ENCODE peak calls at places on chromosomes 12 and 14, in four cellular contexts. K, N, Q and O are unnamed samples.

GRCh38 chr14:77965919-77966435 is 166.1 kb downstream of the ADCK1 start:
- DNase-seq in K (peak; percentile 42), N (peak; percentile 70), Q (peak; percentile 67), O (peak; percentile 40)

GRCh38 chr12:131525795-131526508 is 184.9 kb upstream of the SFSWAP start:
- DNase-seq in K (no peak), N (no peak), Q (no peak), O (no peak)

GRCh38 chr14:105091335-105092123 is 26.3 kb upstream of the GPR132 start:
- DNase-seq in K (peak; percentile 38), N (peak; percentile 21), Q (no peak), O (no peak)

GRCh38 chr12:123369209-123369608 is 4.6 kb upstream of the SBNO1 start:
- DNase-seq in K (no peak), N (no peak), Q (no peak), O (no peak)

GRCh38 chr12:5177731-5178130 is 134.1 kb downstream of the KCNA5 start:
- DNase-seq in K (no peak), N (no peak), Q (no peak), O (no peak)

GRCh38 chr14:54637829-54638446 is 71.0 kb downstream of the SAMD4A start:
- DNase-seq in K (peak; percentile 86), N (peak; percentile 8), Q (no peak), O (no peak)

GRCh38 chr12:47097276-47097896 is 17.6 kb upstream of the AMIGO2 start:
- DNase-seq in K (peak; percentile 38), N (no peak), Q (no peak), O (no peak)

GRCh38 chr12:57936513-57936883 is 4.9 kb upstream of the ATP23 start:
- DNase-seq in K (no peak), N (no peak), Q (no peak), O (no peak)

GRCh38 chr12:55743131-55743921 is 404 bp downstream of the GDF11 start:
- DNase-seq in K (peak; percentile 70), N (peak; percentile 84), Q (peak; percentile 78), O (peak; percentile 67)

GRCh38 chr14:104680056-104680805 is 9.2 kb upstream of the INF2 start:
- DNase-seq in K (peak; percentile 87), N (no peak), Q (no peak), O (no peak)

GRCh38 chr12:77946541-77947021 is 115.9 kb downstream of the NAV3 start:
- DNase-seq in K (peak; percentile 62), N (no peak), Q (no peak), O (no peak)

GRCh38 chr14:85607571-85608219 is 77.8 kb downstream of the FLRT2 start:
- DNase-seq in K (peak; percentile 90), N (no peak), Q (no peak), O (no peak)

GRCh38 chr12:65495233-65495632 is 216.8 kb downstream of the MSRB3 start:
- DNase-seq in K (peak; percentile 92), N (no peak), Q (no peak), O (no peak)

GRCh38 chr14:67285876-67286452 is 44.7 kb downstream of the PALS1 start:
- DNase-seq in K (peak; percentile 44), N (no peak), Q (no peak), O (no peak)

GRCh38 chr14:100820945-100821344 is 5.0 kb upstream of the MEG3 start:
- DNase-seq in K (no peak), N (no peak), Q (no peak), O (no peak)

GRCh38 chr14:94372021-94372605 is 16.3 kb downstream of the SERPINA1 start:
- DNase-seq in K (no peak), N (no peak), Q (no peak), O (no peak)

GRCh38 chr12:109027767-109028166 is 6.9 kb upstream of the SVOP start:
- DNase-seq in K (peak; percentile 6), N (no peak), Q (no peak), O (no peak)

GRCh38 chr12:116282371-116283286 is 5.1 kb upstream of the MED13L start:
- DNase-seq in K (no peak), N (no peak), Q (no peak), O (no peak)

GRCh38 chr14:105745433-105746123 is 219.2 kb downstream of the TMEM121 start:
- DNase-seq in K (no peak), N (no peak), Q (no peak), O (no peak)

GRCh38 chr14:63178912-63179311 is 25.3 kb upstream of the RHOJ start:
- DNase-seq in K (peak; percentile 99), N (no peak), Q (no peak), O (no peak)

GRCh38 chr14:90409209-90409730 is 12.4 kb downstream of the CALM1 start:
- DNase-seq in K (peak; percentile 99), N (no peak), Q (no peak), O (no peak)

GRCh38 chr14:103239751-103240150 is 94.3 kb upstream of the EIF5 start:
- DNase-seq in K (no peak), N (no peak), Q (no peak), O (no peak)

GRCh38 chr14:23478109-23478698 is 8.7 kb downstream of the NGDN start:
- DNase-seq in K (peak; percentile 63), N (peak; percentile 63), Q (peak; percentile 71), O (peak; percentile 81)

GRCh38 chr12:12319501-12320322 is 30.3 kb downstream of the MANSC1 start:
- DNase-seq in K (peak; percentile 39), N (peak; percentile 6), Q (no peak), O (no peak)

DNA sequence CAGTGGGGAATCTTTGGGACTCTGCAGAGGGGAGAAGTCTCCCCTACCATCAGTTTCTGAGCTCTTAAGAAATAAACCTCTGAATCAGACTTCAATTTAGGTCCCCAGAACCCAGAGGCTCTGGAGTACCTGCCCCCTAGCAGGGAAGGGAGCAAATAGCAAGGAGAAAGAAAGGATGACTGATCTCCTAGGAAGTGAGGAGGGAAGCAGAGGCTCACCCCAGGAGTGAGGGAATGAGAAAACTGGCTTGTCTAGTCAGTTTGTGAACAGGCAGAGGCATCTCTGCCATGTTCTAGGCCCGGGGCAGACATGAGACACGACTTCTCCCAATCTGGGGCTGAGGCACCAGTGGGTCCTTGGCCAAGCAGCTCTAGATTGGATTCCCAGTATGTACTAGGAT is 24.3 kb upstream of the SMUG1 start:
- DNase-seq in K (no peak), N (no peak), Q (no peak), O (no peak)
- TF ChIP-seq CTCF in K (no peak), N (peak; percentile 23), Q (no peak), O (no peak)

GRCh38 chr12:16187684-16188083 is 89.8 kb downstream of the SLC15A5 start:
- DNase-seq in K (no peak), N (no peak), Q (no peak), O (no peak)

GRCh38 chr12:16184691-16185090 is 92.8 kb downstream of the SLC15A5 start:
- DNase-seq in K (no peak), N (no peak), Q (no peak), O (no peak)

GRCh38 chr12:16189849-16190248 is 87.6 kb downstream of the SLC15A5 start:
- DNase-seq in K (peak; percentile 13), N (no peak), Q (no peak), O (no peak)
- TF ChIP-seq CTCF in K (peak; percentile 50), N (peak; percentile 22), Q (no peak), O (no peak)

GRCh38 chr12:18250313-18250916 is 10.9 kb upstream of the PIK3C2G start:
- DNase-seq in K (peak; percentile 60), N (peak; percentile 24), Q (peak; percentile 5), O (peak; percentile 2)
- TF ChIP-seq CTCF in K (peak; percentile 67), N (peak; percentile 69), Q (peak; percentile 82), O (peak; percentile 65)

DNA sequence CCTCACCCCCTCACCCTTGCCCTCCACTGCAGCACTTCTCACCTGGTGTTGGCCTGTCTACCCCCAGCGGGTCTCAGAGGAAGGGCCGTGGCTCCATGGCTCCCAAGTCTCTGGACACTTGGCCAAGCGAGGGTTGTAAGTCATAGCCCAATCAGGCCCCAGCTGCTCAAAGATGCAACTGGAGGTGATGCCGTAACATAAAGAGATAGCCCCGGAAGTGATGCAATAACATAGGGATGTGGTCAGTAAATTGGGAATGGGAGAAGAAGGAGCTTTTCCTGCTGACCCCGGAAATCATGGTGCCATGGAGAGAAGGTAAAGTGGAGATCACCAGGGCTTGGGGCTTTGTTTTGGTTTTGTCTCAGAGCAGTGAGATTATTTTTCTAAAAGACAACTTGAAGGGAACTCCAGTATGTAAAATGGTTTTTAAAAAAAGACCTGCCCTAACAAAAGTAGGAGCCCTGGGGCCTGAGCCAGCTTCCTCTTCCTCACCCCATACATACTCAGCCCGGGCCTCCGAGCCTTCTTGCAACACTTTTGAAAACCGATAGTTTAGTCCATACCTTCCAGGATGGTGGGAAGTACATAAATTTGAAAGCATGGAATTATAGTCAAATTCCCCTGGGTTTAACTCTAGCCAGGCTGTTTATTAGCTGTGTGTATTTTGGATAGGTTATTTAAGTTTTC is 212.5 kb downstream of the CRADD start:
- DNase-seq in K (no peak), N (no peak), Q (no peak), O (no peak)
- TF ChIP-seq CTCF in K (no peak), N (no peak), Q (no peak), O (no peak)